ENCODE peak calls at places on chromosome 4, in four cellular contexts. E, M, O and T are unnamed samples.

GRCh38 chr4:48974979-48975640 is 11.0 kb upstream of the CWH43 start:
- DNase-seq in E (no peak), M (no peak), O (no peak), T (no peak)

GRCh38 chr4:113469023-113469390 is 292.5 kb downstream of the CAMK2D start:
- DNase-seq in E (no peak), M (no peak), O (peak), T (peak)

GRCh38 chr4:76996445-76996844 is 46.9 kb downstream of the SEPTIN11 start:
- DNase-seq in E (no peak), M (no peak), O (no peak), T (no peak)

GRCh38 chr4:74032064-74032463 is 6.4 kb downstream of the CXCL3 start:
- DNase-seq in E (no peak), M (no peak), O (peak), T (peak)

GRCh38 chr4:127214001-127214400 is 418.8 kb upstream of the INTU start:
- DNase-seq in E (no peak), M (no peak), O (no peak), T (no peak)

GRCh38 chr4:139629761-139630160 is 35.9 kb upstream of the MGST2 start:
- DNase-seq in E (no peak), M (no peak), O (no peak), T (no peak)

GRCh38 chr4:39004818-39005217 is 27.4 kb downstream of the TMEM156 start:
- DNase-seq in E (no peak), M (no peak), O (no peak), T (no peak)

GRCh38 chr4:74205559-74205958 is 47.6 kb downstream of the MTHFD2L start:
- DNase-seq in E (no peak), M (no peak), O (no peak), T (no peak)

GRCh38 chr4:84565951-84566350 is 17.0 kb upstream of the CDS1 start:
- DNase-seq in E (no peak), M (peak), O (no peak), T (no peak)

GRCh38 chr4:135418353-135418752 is 1216.8 kb upstream of the PABPC4L start:
- DNase-seq in E (no peak), M (peak), O (no peak), T (peak)

GRCh38 chr4:86972997-86973396 is 38.2 kb downstream of the AFF1 start:
- DNase-seq in E (no peak), M (peak), O (no peak), T (no peak)

GRCh38 chr4:95318483-95318882 is 230.3 kb downstream of the UNC5C start:
- DNase-seq in E (no peak), M (no peak), O (no peak), T (no peak)

GRCh38 chr4:41611881-41612871 is 74.2 kb downstream of the LIMCH1 start:
- DNase-seq in E (no peak), M (peak), O (no peak), T (peak)

GRCh38 chr4:169621754-169622481 is 1.5 kb downstream of the CLCN3 start:
- DNase-seq in E (no peak), M (no peak), O (peak), T (peak)

GRCh38 chr4:173448557-173448918 is 49.6 kb upstream of the SCRG1 start:
- DNase-seq in E (peak), M (no peak), O (peak), T (no peak)

GRCh38 chr4:168995537-168996295 is 14.3 kb downstream of the CBR4 start:
- DNase-seq in E (no peak), M (no peak), O (peak), T (peak)

GRCh38 chr4:39365360-39365759 is 802 bp downstream of the RFC1 start:
- DNase-seq in E (no peak), M (no peak), O (no peak), T (no peak)

GRCh38 chr4:40003986-40004385 is 26.3 kb upstream of the PDS5A start:
- DNase-seq in E (no peak), M (no peak), O (peak), T (peak)

GRCh38 chr4:110852793-110853192 is 229.9 kb upstream of the PITX2 start:
- DNase-seq in E (no peak), M (no peak), O (no peak), T (no peak)

GRCh38 chr4:149553959-149554520 is 261.6 kb downstream of the IQCM start:
- DNase-seq in E (no peak), M (no peak), O (no peak), T (no peak)

GRCh38 chr4:150782921-150783320 is 201.0 kb downstream of the MAB21L2 start:
- DNase-seq in E (no peak), M (no peak), O (no peak), T (peak)
- H3K4me3 ChIP-seq in E (no peak), M (no peak), O (no peak), T (no peak)

GRCh38 chr4:99563310-99564186 is at the start of gene TRMT10A:
- DNase-seq in E (peak), M (peak), O (peak), T (peak)
- TF ChIP-seq CTCF in E (no peak), M (peak), O (no peak), T (no peak)

GRCh38 chr4:68904786-68905185 is 46.8 kb downstream of the UGT2A3 start:
- DNase-seq in E (no peak), M (peak), O (no peak), T (no peak)
- H3K4me3 ChIP-seq in E (no peak), M (no peak), O (no peak), T (no peak)

DNA sequence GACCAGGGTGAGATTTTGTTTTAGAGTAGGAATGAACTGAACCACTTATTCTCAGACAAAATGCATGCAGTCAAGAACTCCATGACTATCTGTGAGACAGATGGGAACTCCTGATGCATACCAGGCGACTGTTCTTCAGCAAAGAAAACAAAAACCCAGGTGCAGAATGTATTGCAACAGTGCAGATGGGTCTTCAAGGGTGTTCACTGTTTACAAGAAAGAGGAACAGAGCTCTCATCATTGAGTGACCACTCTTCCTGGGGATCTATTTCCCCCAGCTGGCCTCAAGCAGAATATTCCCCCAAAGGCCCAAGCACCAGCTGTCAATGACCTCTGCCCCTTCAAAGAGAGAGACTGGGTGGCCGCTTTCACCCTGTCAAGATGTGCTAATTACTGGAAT is 39.7 kb upstream of the BMP3 start:
- DNase-seq in E (no peak), M (peak), O (no peak), T (no peak)
- TF ChIP-seq CTCF in E (no peak), M (no peak), O (no peak), T (no peak)

GRCh38 chr4:165331316-165331715 is 3.8 kb downstream of the MSMO1 start:
- DNase-seq in E (no peak), M (no peak), O (no peak), T (no peak)
- H3K4me3 ChIP-seq in E (no peak), M (peak), O (peak), T (peak)

DNA sequence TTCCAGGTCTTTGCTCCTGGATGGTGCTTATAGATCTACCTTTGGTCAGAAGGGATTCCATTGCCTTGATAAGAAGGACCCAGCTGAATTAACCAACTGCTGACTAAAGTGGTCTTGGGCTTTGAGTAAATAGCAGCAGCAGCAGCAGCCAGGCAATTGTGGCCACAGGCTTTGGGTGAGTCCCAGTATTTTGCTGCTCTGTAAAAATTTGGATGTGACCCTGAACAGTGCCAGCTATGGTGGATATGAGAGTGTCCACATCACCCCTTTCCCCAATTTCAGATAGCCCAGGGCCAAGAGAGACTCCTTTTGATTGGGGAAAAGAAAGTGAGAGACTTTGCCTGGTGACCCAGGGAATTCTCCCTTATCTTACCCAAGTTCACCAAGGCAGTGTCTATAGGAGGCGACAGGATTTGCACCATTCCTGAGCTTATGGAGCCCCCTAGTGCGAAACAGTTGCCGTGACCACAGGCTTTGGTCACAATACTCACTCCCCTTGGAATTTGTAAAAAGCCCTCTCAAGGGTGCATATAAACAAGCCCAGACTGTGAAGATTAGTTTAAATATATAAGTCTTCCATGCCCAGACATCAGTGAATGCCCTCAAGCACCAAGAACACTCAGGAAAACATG is 518.0 kb downstream of the TMA16 start:
- DNase-seq in E (no peak), M (peak), O (peak), T (no peak)
- TF ChIP-seq CTCF in E (no peak), M (peak), O (peak), T (no peak)